ENCODE peak calls at places on chromosome 18, in six cellular contexts. U is CD4-positive, alpha-beta T cell; I is IMR-90; Q is cardiac muscle cell; D is left colon; G is cardiac septum. X is an unnamed sample.

GRCh38 chr18:51390695-51391094 is 193.2 kb upstream of the MEX3C start:
- DNase-seq in U (no peak), Q (no peak), D (no peak), G (no peak), I (no peak), X (no peak)

GRCh38 chr18:51621103-51621969 is 423.9 kb upstream of the MEX3C start:
- DNase-seq in G (no peak), D (no peak), Q (peak), I (no peak), U (no peak), X (peak)

GRCh38 chr18:79447703-79448367 is 52.1 kb downstream of the NFATC1 start:
- DNase-seq in D (no peak), U (no peak), I (peak), G (no peak), Q (no peak), X (no peak)

GRCh38 chr18:21489119-21489750 is 111.3 kb downstream of the ESCO1 start:
- DNase-seq in U (peak), I (peak), Q (peak), D (no peak), G (no peak), X (no peak)

GRCh38 chr18:12908706-12909105 is 24.7 kb upstream of the PTPN2 start:
- DNase-seq in Q (no peak), U (no peak), G (no peak), D (no peak), I (no peak), X (no peak)

GRCh38 chr18:31044926-31045325 is 2.4 kb upstream of the DSC3 start:
- DNase-seq in G (no peak), U (no peak), I (no peak), Q (no peak), D (no peak), X (no peak)

GRCh38 chr18:43271593-43272432 is 5.5 kb downstream of the SYT4 start:
- DNase-seq in U (no peak), I (peak), D (no peak), G (no peak), Q (peak), X (no peak)

GRCh38 chr18:28175047-28175929 is 1.6 kb downstream of the CDH2 start:
- DNase-seq in G (no peak), U (no peak), I (peak), Q (peak), D (no peak), X (no peak)

GRCh38 chr18:52869942-52870907 is 530.2 kb downstream of the DCC start:
- DNase-seq in D (no peak), I (no peak), G (no peak), U (no peak), Q (peak), X (no peak)

GRCh38 chr18:61892683-61893303 is at the start of gene RNF152:
- DNase-seq in U (peak), Q (peak), I (peak), D (peak), G (no peak), X (no peak)

GRCh38 chr18:62863629-62864028 is 148.3 kb downstream of the PHLPP1 start:
- DNase-seq in D (no peak), Q (no peak), U (no peak), G (no peak), I (peak), X (no peak)

GRCh38 chr18:5879479-5879882 is 15.8 kb downstream of the TMEM200C start:
- DNase-seq in Q (peak), U (no peak), I (peak), G (no peak), D (no peak), X (no peak)

GRCh38 chr18:46174317-46175039 is 70.3 kb downstream of the HAUS1 start:
- DNase-seq in D (no peak), Q (peak), U (peak), G (no peak), I (peak), X (peak)

GRCh38 chr18:31244737-31245432 is 73.1 kb upstream of the DSG1 start:
- DNase-seq in U (no peak), Q (no peak), D (no peak), G (no peak), I (no peak), X (no peak)

GRCh38 chr18:23802817-23803216 is 113.6 kb downstream of the LAMA3 start:
- DNase-seq in D (no peak), I (no peak), Q (no peak), G (no peak), U (no peak), X (no peak)

GRCh38 chr18:45519881-45520280 is 95.4 kb upstream of the SLC14A2 start:
- DNase-seq in G (no peak), Q (no peak), U (no peak), I (peak), D (no peak), X (no peak)

GRCh38 chr18:48441405-48441881 is 32.3 kb upstream of the ZBTB7C start:
- DNase-seq in Q (peak), U (no peak), G (no peak), I (no peak), D (no peak), X (no peak)

GRCh38 chr18:57026316-57026715 is 120.6 kb upstream of the BOD1L2 start:
- DNase-seq in U (no peak), Q (no peak), G (no peak), I (peak), D (no peak), X (no peak)

GRCh38 chr18:74444104-74444503 is 13.0 kb downstream of the DIPK1C start:
- DNase-seq in D (no peak), Q (no peak), U (no peak), I (no peak), G (no peak), X (no peak)

GRCh38 chr18:79975985-79976680 is 11.7 kb downstream of the HSBP1L1 start:
- DNase-seq in I (no peak), D (no peak), Q (no peak), G (no peak), U (no peak), X (no peak)

GRCh38 chr18:46051731-46052461 is 20.2 kb downstream of the PSTPIP2 start:
- DNase-seq in U (no peak), I (peak), D (no peak), G (no peak), Q (no peak), X (no peak)

GRCh38 chr18:7096838-7097237 is 20.8 kb downstream of the LAMA1 start:
- DNase-seq in D (no peak), Q (no peak), I (no peak), G (no peak), U (no peak), X (no peak)

GRCh38 chr18:34626404-34627137 is 83.5 kb upstream of the DTNA start:
- DNase-seq in I (peak), G (no peak), Q (no peak), U (no peak), D (no peak), X (no peak)

GRCh38 chr18:1848716-1849115 is 722.6 kb downstream of the METTL4 start:
- DNase-seq in U (no peak), Q (no peak), G (no peak), D (no peak), I (no peak), X (no peak)

GRCh38 chr18:26468931-26469340 is 79.4 kb downstream of the KCTD1 start:
- DNase-seq in D (no peak), U (no peak), Q (peak), I (no peak), G (no peak), X (no peak)

GRCh38 chr18:60047556-60047955 is 147.8 kb downstream of the PMAIP1 start:
- DNase-seq in D (no peak), U (no peak), Q (no peak), I (no peak), G (no peak), X (no peak)

GRCh38 chr18:25727281-25727680 is 363.1 kb downstream of the SS18 start:
- DNase-seq in G (no peak), Q (no peak), I (peak), U (no peak), D (no peak), X (peak)

GRCh38 chr18:61824733-61825363 is 68.0 kb downstream of the RNF152 start:
- DNase-seq in I (no peak), U (no peak), D (no peak), Q (peak), G (no peak), X (no peak)

GRCh38 chr18:6718255-6718654 is 11.3 kb upstream of the ARHGAP28 start:
- DNase-seq in D (no peak), Q (no peak), G (no peak), U (no peak), I (no peak), X (no peak)

GRCh38 chr18:63131106-63131943 is 188.2 kb downstream of the BCL2 start:
- DNase-seq in I (peak), D (no peak), Q (peak), G (no peak), U (peak), X (peak)

GRCh38 chr18:812673-813404 is 797 bp upstream of the YES1 start:
- DNase-seq in G (peak), Q (no peak), I (peak), U (peak), D (peak), X (no peak)

GRCh38 chr18:57833441-57834101 is 30.5 kb upstream of the ATP8B1 start:
- DNase-seq in I (peak), Q (no peak), D (no peak), G (no peak), U (no peak), X (no peak)

GRCh38 chr18:44870631-44871502 is 190.2 kb downstream of the SETBP1 start:
- DNase-seq in G (no peak), I (no peak), Q (no peak), U (no peak), D (no peak), X (no peak)

GRCh38 chr18:9734189-9734588 is 26.1 kb downstream of the RAB31 start:
- DNase-seq in Q (no peak), G (no peak), U (no peak), D (peak), I (no peak), X (no peak)